ENCODE peak calls at places on chromosomes 16 and 17, in seven cellular contexts. M is AG20443; D is stimulated activated naive CD8-positive, alpha-beta T cell treated with anti-CD3 and anti-CD28 coated beads, Interleukin-15, Interleukin-2, amounts not matched to agents 100 U/mL and 50 U/mL, for 24 hours; B is T47D; X is HEK293T; E is CD4-positive, alpha-beta T cell; F is body of pancreas. V is an unnamed sample.

GRCh38 chr16:66608241-66609138 is 4.0 kb downstream of the CMTM3 start:
- DNase-seq in M (peak; percentile 94), D (peak; percentile 93), B (peak; percentile 91), X (peak; percentile 90), E (peak; percentile 77), F (peak; percentile 91), V (peak; percentile 92)

GRCh38 chr16:51057102-51057793 is 93.8 kb downstream of the SALL1 start:
- DNase-seq in M (no peak), D (no peak), B (no peak), X (no peak), E (no peak), F (no peak), V (no peak)

GRCh38 chr17:83122834-83123233 is 43.4 kb downstream of the METRNL start:
- DNase-seq in M (peak; percentile 80), D (no peak), B (no peak), X (no peak), E (no peak), F (no peak), V (no peak)

GRCh38 chr16:1788708-1789100 is 4.8 kb downstream of the IGFALS start:
- DNase-seq in M (no peak), D (no peak), B (no peak), X (no peak), E (no peak), F (peak; percentile 14), V (peak; percentile 64)

GRCh38 chr16:31421587-31421986 is 6.6 kb downstream of the COX6A2 start:
- DNase-seq in M (no peak), D (peak; percentile 68), B (no peak), X (no peak), E (no peak), F (no peak), V (no peak)

GRCh38 chr17:50220811-50221210 is 19.4 kb upstream of the COL1A1 start:
- DNase-seq in M (no peak), D (no peak), B (no peak), X (no peak), E (no peak), F (no peak), V (peak; percentile 65)

GRCh38 chr16:53415504-53415903 is 18.8 kb upstream of the RBL2 start:
- DNase-seq in M (no peak), D (no peak), B (peak; percentile 21), X (no peak), E (no peak), F (no peak), V (no peak)

GRCh38 chr16:81939164-81940067 is 71.9 kb downstream of the SDR42E1 start:
- DNase-seq in M (no peak), D (no peak), B (no peak), X (no peak), E (no peak), F (no peak), V (no peak)

GRCh38 chr16:70162041-70162451 is 11.5 kb upstream of the CLEC18C start:
- DNase-seq in M (peak; percentile 91), D (no peak), B (peak; percentile 53), X (peak; percentile 5), E (no peak), F (no peak), V (peak; percentile 18)

GRCh38 chr16:57637424-57637823 is 9.0 kb downstream of the ADGRG1 start:
- DNase-seq in M (no peak), D (no peak), B (no peak), X (no peak), E (no peak), F (no peak), V (no peak)

GRCh38 chr16:85306071-85306792 is 194.0 kb upstream of the CIBAR2 start:
- DNase-seq in M (peak; percentile 94), D (peak; percentile 88), B (peak; percentile 95), X (no peak), E (peak; percentile 78), F (peak; percentile 69), V (peak; percentile 89)

GRCh38 chr17:69594641-69595040 is 180.1 kb downstream of the MAP2K6 start:
- DNase-seq in M (no peak), D (no peak), B (no peak), X (no peak), E (no peak), F (no peak), V (no peak)

GRCh38 chr16:90019201-90019542 is at the start of gene DBNDD1:
- DNase-seq in M (peak; percentile 58), D (no peak), B (no peak), X (no peak), E (no peak), F (no peak), V (no peak)

GRCh38 chr17:64418506-64419339 is 28.1 kb upstream of the PECAM1 start:
- DNase-seq in M (peak; percentile 75), D (no peak), B (peak; percentile 59), X (peak; percentile 66), E (no peak), F (no peak), V (no peak)

GRCh38 chr17:7716901-7717755 is at the start of gene DNAH2:
- DNase-seq in M (peak; percentile 86), D (peak; percentile 77), B (peak; percentile 56), X (peak; percentile 94), E (no peak), F (peak; percentile 80), V (no peak)

GRCh38 chr17:72434581-72434980 is 313.8 kb downstream of the SOX9 start:
- DNase-seq in M (no peak), D (no peak), B (no peak), X (no peak), E (no peak), F (no peak), V (no peak)

GRCh38 chr16:1877804-1878203 is 5.8 kb upstream of the MEIOB start:
- DNase-seq in M (no peak), D (no peak), B (no peak), X (no peak), E (no peak), F (no peak), V (no peak)

GRCh38 chr16:526181-527014 is 1.1 kb upstream of the CAPN15 start:
- DNase-seq in M (peak; percentile 39), D (peak; percentile 37), B (no peak), X (no peak), E (no peak), F (peak; percentile 69), V (no peak)

GRCh38 chr17:66711936-66712335 is 123.0 kb upstream of the CACNG5 start:
- DNase-seq in M (no peak), D (no peak), B (peak; percentile 26), X (no peak), E (no peak), F (peak; percentile 82), V (no peak)

GRCh38 chr17:36544049-36544319 is 735 bp upstream of the GGNBP2 start:
- DNase-seq in M (peak; percentile 58), D (peak; percentile 32), B (peak; percentile 41), X (peak; percentile 16), E (no peak), F (no peak), V (no peak)

GRCh38 chr16:55257971-55258613 is 65.9 kb upstream of the IRX6 start:
- DNase-seq in M (peak; percentile 86), D (peak; percentile 59), B (no peak), X (peak; percentile 70), E (peak; percentile 12), F (peak; percentile 78), V (no peak)

GRCh38 chr17:39209317-39210092 is 9.4 kb downstream of the RPL19 start:
- DNase-seq in M (peak; percentile 82), D (peak; percentile 87), B (no peak), X (no peak), E (peak; percentile 61), F (peak; percentile 28), V (no peak)

GRCh38 chr16:81718637-81719036 is 60.5 kb upstream of the PLCG2 start:
- DNase-seq in M (no peak), D (no peak), B (no peak), X (no peak), E (no peak), F (no peak), V (no peak)

GRCh38 chr16:66928702-66929388 is 3.5 kb upstream of the RRAD start:
- DNase-seq in M (no peak), D (peak; percentile 72), B (no peak), X (no peak), E (no peak), F (no peak), V (no peak)

GRCh38 chr16:80084614-80085013 is 456.2 kb upstream of the DYNLRB2 start:
- DNase-seq in M (peak; percentile 79), D (no peak), B (peak; percentile 14), X (peak; percentile 65), E (no peak), F (peak; percentile 34), V (no peak)

GRCh38 chr17:82611140-82612058 is 36.8 kb downstream of the WDR45B start:
- DNase-seq in M (no peak), D (no peak), B (no peak), X (no peak), E (no peak), F (no peak), V (no peak)